ENCODE peak calls at places on chromosomes 13 and 19, in four cellular contexts. D is body of pancreas, C is heart right ventricle, W is mesenchymal stem cell. F is an unnamed sample.
A peak's percentile ranks its signal among the peaks of the same experiment; 100 is the strongest.

GRCh38 chr13:28494537-28494860 is 429 bp downstream of the FLT1 start:
- DNase-seq in D (no peak), C (no peak), W (peak; percentile 52), F (no peak)

GRCh38 chr19:29971648-29972047 is 29.6 kb downstream of the URI1 start:
- DNase-seq in D (no peak), C (no peak), W (no peak), F (no peak)

GRCh38 chr13:25898991-25899390 is 152.8 kb downstream of the SHISA2 start:
- DNase-seq in D (no peak), C (no peak), W (no peak), F (no peak)

GRCh38 chr13:45219123-45219891 is 18.5 kb upstream of the KCTD4 start:
- DNase-seq in D (no peak), C (no peak), W (peak; percentile 31), F (peak; percentile 31)

GRCh38 chr19:33388817-33389573 is 15.5 kb downstream of the CEBPG start:
- DNase-seq in D (peak; percentile 8), C (peak; percentile 58), W (no peak), F (no peak)

GRCh38 chr13:33249066-33249465 is 36.5 kb downstream of the STARD13 start:
- DNase-seq in D (no peak), C (no peak), W (peak; percentile 47), F (peak; percentile 52)

GRCh38 chr19:43467730-43468129 is 2.3 kb upstream of the LYPD3 start:
- DNase-seq in D (no peak), C (no peak), W (peak; percentile 62), F (peak; percentile 74)

GRCh38 chr19:6740589-6741348 is 1.3 kb downstream of the TRIP10 start:
- DNase-seq in D (peak; percentile 50), C (peak; percentile 73), W (peak; percentile 55), F (no peak)

GRCh38 chr19:43767316-43767715 is 12.6 kb upstream of the SMG9 start:
- DNase-seq in D (no peak), C (no peak), W (no peak), F (no peak)

GRCh38 chr13:48853381-48854102 is 122.2 kb upstream of the FNDC3A start:
- DNase-seq in D (no peak), C (no peak), W (peak; percentile 71), F (peak; percentile 70)

GRCh38 chr19:33290956-33291622 is 11.2 kb downstream of the CEBPA start:
- DNase-seq in D (no peak), C (no peak), W (no peak), F (no peak)

GRCh38 chr13:57375876-57376275 is 208.9 kb downstream of the PRR20E start:
- DNase-seq in D (no peak), C (no peak), W (no peak), F (no peak)

GRCh38 chr19:45391346-45391745 is 13.5 kb downstream of the PPP1R13L start:
- DNase-seq in D (no peak), C (no peak), W (peak; percentile 33), F (peak; percentile 44)

GRCh38 chr19:28466107-28467045 is 746.6 kb downstream of the UQCRFS1 start:
- DNase-seq in D (peak; percentile 71), C (peak; percentile 45), W (peak; percentile 22), F (peak; percentile 78)

GRCh38 chr19:584240-585001 is 5.3 kb upstream of the HCN2 start:
- DNase-seq in D (peak; percentile 22), C (peak; percentile 71), W (peak; percentile 53), F (peak; percentile 58)

GRCh38 chr13:28100149-28101121 is at the start of gene FLT3:
- DNase-seq in D (peak; percentile 58), C (peak; percentile 18), W (peak; percentile 39), F (peak; percentile 78)

GRCh38 chr19:51329411-51329810 is 12.5 kb downstream of the VSIG10L start:
- DNase-seq in D (no peak), C (no peak), W (no peak), F (no peak)

GRCh38 chr13:92657565-92657964 is 569.0 kb upstream of the GPC6 start:
- DNase-seq in D (no peak), C (no peak), W (peak; percentile 14), F (peak; percentile 75)

GRCh38 chr13:21917046-21918010 is 246.5 kb downstream of the FGF9 start:
- DNase-seq in D (no peak), C (no peak), W (no peak), F (no peak)

GRCh38 chr19:38736413-38737280 is 7.6 kb downstream of the CAPN12 start:
- DNase-seq in D (peak; percentile 87), C (peak; percentile 39), W (peak; percentile 31), F (peak; percentile 39)

GRCh38 chr19:41999071-41999877 is 5.2 kb upstream of the ATP1A3 start:
- DNase-seq in D (no peak), C (no peak), W (no peak), F (no peak)

GRCh38 chr13:61463027-61463426 is 47.4 kb upstream of the PCDH20 start:
- DNase-seq in D (no peak), C (no peak), W (no peak), F (no peak)

GRCh38 chr19:45771331-45771933 is 2.4 kb upstream of the SIX5 start:
- DNase-seq in D (peak; percentile 59), C (peak; percentile 31), W (no peak), F (no peak)

GRCh38 chr13:102508411-102508810 is 88.4 kb upstream of the TPP2 start:
- DNase-seq in D (no peak), C (no peak), W (no peak), F (no peak)

GRCh38 chr19:33731886-33732285 is 64.8 kb upstream of the KCTD15 start:
- DNase-seq in D (no peak), C (no peak), W (no peak), F (no peak)

GRCh38 chr13:76832258-76832988 is 53.8 kb downstream of the KCTD12 start:
- DNase-seq in D (no peak), C (no peak), W (no peak), F (no peak)

GRCh38 chr13:48578516-48579166 is 45.8 kb upstream of the RCBTB2 start:
- DNase-seq in D (no peak), C (no peak), W (no peak), F (no peak)

GRCh38 chr19:38079926-38080380 is 144.1 kb downstream of the DPF1 start:
- DNase-seq in D (peak; percentile 44), C (no peak), W (peak; percentile 75), F (peak; percentile 87)

GRCh38 chr13:88544836-88545235 is 873.7 kb downstream of the SLITRK5 start:
- DNase-seq in D (no peak), C (no peak), W (no peak), F (no peak)

GRCh38 chr13:112831801-112832200 is 137.2 kb upstream of the MCF2L start:
- DNase-seq in D (no peak), C (no peak), W (no peak), F (no peak)

GRCh38 chr13:101179021-101179420 is 237.3 kb downstream of the NALCN start:
- DNase-seq in D (no peak), C (no peak), W (no peak), F (no peak)

GRCh38 chr13:45909724-45910123 is 58.2 kb upstream of the SIAH3 start:
- DNase-seq in D (no peak), C (no peak), W (no peak), F (peak; percentile 1)

GRCh38 chr13:44393391-44393790 is 19.8 kb downstream of the SERP2 start:
- DNase-seq in D (peak; percentile 52), C (no peak), W (no peak), F (peak; percentile 52)

GRCh38 chr19:55216461-55217198 is 7.3 kb upstream of the PTPRH start:
- DNase-seq in D (peak; percentile 80), C (peak; percentile 85), W (peak; percentile 100), F (peak; percentile 100)
- H3K4me3 ChIP-seq in D (peak overlapping the region; percentile 33), C (peak overlapping the region; percentile 40), W (peak overlapping the region; percentile 82), F (peak overlapping the region; percentile 56)

GRCh38 chr19:17642656-17643055 is 45.5 kb downstream of the UNC13A start:
- DNase-seq in D (no peak), C (no peak), W (no peak), F (no peak)

GRCh38 chr19:17648786-17649185 is 39.4 kb downstream of the UNC13A start:
- DNase-seq in D (no peak), C (no peak), W (no peak), F (no peak)

GRCh38 chr19:17647071-17648020 is 40.8 kb downstream of the UNC13A start:
- DNase-seq in D (no peak), C (no peak), W (no peak), F (no peak)

GRCh38 chr19:17648097-17648660 is 40.0 kb downstream of the UNC13A start:
- DNase-seq in D (no peak), C (no peak), W (no peak), F (no peak)

DNA sequence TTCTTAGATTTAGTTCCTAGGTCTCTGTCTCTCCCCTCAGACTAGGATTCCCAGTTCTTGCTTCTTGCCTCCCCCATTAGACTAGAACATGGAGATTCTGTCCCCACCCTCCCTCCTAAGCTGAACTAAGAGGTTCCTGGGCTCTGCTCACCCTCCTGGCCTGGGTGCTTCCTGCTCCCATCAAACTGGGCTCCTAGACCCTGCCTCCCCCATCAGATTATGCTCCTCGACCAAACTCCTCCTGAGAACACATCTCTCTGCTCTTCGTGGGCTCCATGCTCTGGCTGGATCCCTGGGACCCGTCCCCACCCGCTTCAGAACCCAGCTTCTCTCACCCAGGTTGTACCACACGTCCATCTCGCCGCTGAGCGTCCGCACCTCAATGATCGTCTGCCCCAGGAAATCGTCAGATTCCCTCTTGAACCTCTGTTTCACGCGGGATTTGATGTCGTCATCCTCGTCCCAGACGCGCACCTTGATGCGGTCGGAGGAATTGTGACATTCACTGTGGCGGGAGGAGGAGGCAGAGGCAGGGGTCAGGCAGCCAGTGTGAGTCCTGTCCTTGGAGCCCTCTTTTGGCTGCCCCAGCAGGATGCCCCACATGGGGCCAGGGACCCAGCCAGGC is 42.7 kb downstream of the UNC13A start:
- DNase-seq in D (no peak), C (no peak), W (no peak), F (no peak)
- H3K4me3 ChIP-seq in D (no peak overlapping the region), C (no peak overlapping the region), W (no peak overlapping the region), F (no peak overlapping the region)

GRCh38 chr19:53103903-53104203 is 631 bp upstream of the ZNF160 start:
- DNase-seq in D (no peak), C (no peak), W (no peak), F (no peak)

GRCh38 chr19:53102701-53103140 is 501 bp downstream of the ZNF160 start:
- DNase-seq in D (peak; percentile 18), C (peak; percentile 50), W (peak; percentile 55), F (peak; percentile 60)

GRCh38 chr19:53103141-53103902 is at the start of gene ZNF160:
- DNase-seq in D (peak; percentile 97), C (peak; percentile 100), W (peak; percentile 97), F (peak; percentile 98)

GRCh38 chr19:53102186-53102585 is 1.0 kb downstream of the ZNF160 start:
- DNase-seq in D (no peak), C (no peak), W (no peak), F (no peak)

GRCh38 chr19:53101518-53101917 is 1.7 kb downstream of the ZNF160 start:
- DNase-seq in D (no peak), C (no peak), W (no peak), F (peak; percentile 29)
- H3K4me3 ChIP-seq in D (no peak overlapping the region), C (peak overlapping the region; percentile 81), W (peak overlapping the region; percentile 97), F (peak overlapping the region; percentile 96)

GRCh38 chr19:10316229-10317044 is 622 bp upstream of the FDX2 start:
- DNase-seq in D (no peak), C (no peak), W (no peak), F (no peak)
- H3K4me3 ChIP-seq in D (no peak overlapping the region), C (no peak overlapping the region), W (peak overlapping the region; percentile 89), F (no peak overlapping the region)